ENCODE peak calls at places on chromosomes 4 and X, in five cellular contexts. V is K562, A is stomach, X is breast epithelium, T is transverse colon. Q is an unnamed sample.

GRCh38 chr4:57342406-57342805 is 232.2 kb upstream of the IGFBP7 start:
- DNase-seq in V (no peak), T (no peak), A (no peak), X (no peak), Q (no peak)

GRCh38 chr4:74375824-74376426 is 11.0 kb downstream of the EREG start:
- DNase-seq in T (peak; percentile 79), X (no peak), V (no peak), A (peak; percentile 83), Q (no peak)

GRCh38 chr4:103773691-103774231 is 54.0 kb upstream of the TACR3 start:
- DNase-seq in X (no peak), V (no peak), A (no peak), T (no peak), Q (no peak)

GRCh38 chr4:10023050-10023419 is 1.7 kb upstream of the SLC2A9 start:
- DNase-seq in T (no peak), X (no peak), V (no peak), A (no peak), Q (no peak)

GRCh38 chr4:176359590-176359989 is 39.8 kb downstream of the SPCS3 start:
- DNase-seq in V (no peak), T (no peak), X (no peak), A (no peak), Q (no peak)

GRCh38 chr4:53529025-53529424 is 62.3 kb downstream of the LNX1 start:
- DNase-seq in V (no peak), A (no peak), X (no peak), T (no peak), Q (no peak)

GRCh38 chr4:180394307-180394706 is 1848.9 kb upstream of the TENM3 start:
- DNase-seq in T (no peak), V (no peak), X (no peak), A (no peak), Q (no peak)

GRCh38 chr4:165726831-165727230 is 146.2 kb upstream of the TLL1 start:
- DNase-seq in X (no peak), T (no peak), V (no peak), A (no peak), Q (no peak)

GRCh38 chrX:52271212-52271611 is 86.5 kb downstream of the MAGED4 start:
- DNase-seq in T (no peak), V (no peak), X (no peak), A (no peak), Q (no peak)

GRCh38 chr4:16083217-16084191 is at the start of gene PROM1:
- DNase-seq in T (peak; percentile 60), X (peak; percentile 53), V (no peak), A (peak; percentile 44), Q (no peak)

GRCh38 chr4:177239878-177240277 is 69.8 kb upstream of the NEIL3 start:
- DNase-seq in V (no peak), A (no peak), T (no peak), X (no peak), Q (no peak)

GRCh38 chrX:75067931-75068330 is 88.2 kb downstream of the ABCB7 start:
- DNase-seq in X (no peak), T (no peak), A (no peak), V (no peak), Q (no peak)

GRCh38 chrX:54063361-54063760 is 19.1 kb upstream of the PHF8 start:
- DNase-seq in T (no peak), A (no peak), X (no peak), V (no peak), Q (no peak)

GRCh38 chr4:78551420-78552351 is at the start of gene ANXA3:
- DNase-seq in V (peak; percentile 64), X (peak; percentile 68), T (peak; percentile 77), A (peak; percentile 74), Q (no peak)

GRCh38 chr4:163331629-163332360 is 601 bp downstream of the NPY1R start:
- DNase-seq in A (no peak), V (no peak), X (no peak), T (peak; percentile 13), Q (no peak)

GRCh38 chrX:13090261-13091110 is 46.1 kb upstream of the FAM9C start:
- DNase-seq in T (no peak), X (no peak), V (peak; percentile 9), A (no peak), Q (no peak)
- TF ChIP-seq POLR2AphosphoS5 in T (no peak), X (no peak), V (no peak), A (no peak), Q (no peak)

GRCh38 chr4:117983541-117984451 is 50.5 kb upstream of the NDST3 start:
- DNase-seq in X (no peak), T (no peak), V (no peak), A (no peak), Q (no peak)
- H3K4me1 ChIP-seq in X (no peaks in the 10 kb centered on the region), T (no peaks in the 10 kb centered on the region), V (no peaks in the 10 kb centered on the region), A (no peaks in the 10 kb centered on the region), Q (no peaks in the 10 kb centered on the region)

GRCh38 chrX:15946783-15947550 is 92.4 kb upstream of the AP1S2 start:
- DNase-seq in A (no peak), T (no peak), V (no peak), X (no peak), Q (no peak)

GRCh38 chrX:15952212-15952611 is 97.6 kb upstream of the AP1S2 start:
- DNase-seq in X (no peak), A (no peak), T (no peak), V (no peak), Q (no peak)

GRCh38 chrX:15943393-15943792 is 88.8 kb upstream of the AP1S2 start:
- DNase-seq in A (no peak), X (no peak), V (no peak), T (no peak), Q (no peak)

GRCh38 chrX:15948318-15948660 is 93.7 kb upstream of the AP1S2 start:
- DNase-seq in T (no peak), V (no peak), X (no peak), A (no peak), Q (no peak)

DNA sequence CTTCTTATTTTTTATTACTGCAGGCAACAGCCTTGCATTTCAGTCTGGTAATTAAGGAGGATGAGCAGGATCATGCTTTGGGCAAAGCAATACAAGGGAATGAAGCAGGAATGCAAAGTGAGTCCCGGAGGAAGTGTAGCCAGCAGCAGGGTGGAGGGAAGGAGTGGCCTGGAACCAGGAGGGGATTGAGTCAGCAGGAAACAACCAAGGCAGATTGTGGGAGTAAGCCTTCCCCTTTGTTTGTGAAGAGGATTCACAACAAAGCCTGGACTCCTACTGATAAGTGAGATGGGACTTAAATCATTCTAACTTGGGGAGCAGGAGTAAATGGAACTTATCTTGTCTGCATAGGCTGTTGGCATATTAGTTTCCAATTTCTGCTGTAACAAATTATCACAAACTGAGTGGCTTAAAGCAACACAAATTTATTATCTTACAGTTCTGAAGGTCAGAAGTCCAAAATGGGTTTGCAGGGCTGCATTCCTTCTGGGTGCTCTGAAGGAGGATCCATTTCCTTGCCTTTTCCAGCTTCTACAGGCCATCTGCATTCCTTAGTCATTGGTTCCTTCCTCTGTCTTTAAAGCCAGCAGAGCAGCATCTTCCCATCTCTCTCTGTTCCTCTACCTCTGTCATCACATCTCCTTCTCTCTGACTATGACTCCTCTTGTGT is 93.2 kb upstream of the AP1S2 start:
- DNase-seq in V (peak; percentile 6), T (no peak), A (no peak), X (no peak), Q (no peak)
- TF ChIP-seq POLR2AphosphoS5 in V (no peak), T (no peak), A (no peak), X (no peak), Q (no peak)

GRCh38 chr4:150136036-150136435 is 57.8 kb downstream of the DCLK2 start:
- DNase-seq in X (no peak), A (no peak), V (no peak), T (no peak), Q (no peak)

GRCh38 chr4:150142831-150143230 is 64.6 kb downstream of the DCLK2 start:
- DNase-seq in A (no peak), T (no peak), X (no peak), V (no peak), Q (no peak)

GRCh38 chr4:150140774-150141400 is 62.6 kb downstream of the DCLK2 start:
- DNase-seq in X (no peak), T (no peak), A (no peak), V (no peak), Q (no peak)

GRCh38 chr4:150136481-150136880 is 58.2 kb downstream of the DCLK2 start:
- DNase-seq in V (no peak), T (no peak), A (no peak), X (no peak), Q (no peak)

GRCh38 chr4:150139297-150139696 is 61.1 kb downstream of the DCLK2 start:
- DNase-seq in A (no peak), V (no peak), X (no peak), T (no peak), Q (no peak)
- H3K4me1 ChIP-seq in A (peaks cover 10% of the 10 kb centered on the region), V (no peaks in the 10 kb centered on the region), X (no peaks in the 10 kb centered on the region), T (no peaks in the 10 kb centered on the region), Q (peaks cover 38% of the 10 kb centered on the region)

GRCh38 chr4:2799971-2800690 is 7.2 kb downstream of the SH3BP2 start:
- DNase-seq in A (no peak), X (no peak), V (no peak), T (peak; percentile 9), Q (peak; percentile 70)

GRCh38 chr4:2802618-2803531 is 10.0 kb downstream of the SH3BP2 start:
- DNase-seq in T (peak; percentile 7), X (no peak), V (no peak), A (no peak), Q (peak; percentile 54)

GRCh38 chr4:2799444-2799911 is 6.6 kb downstream of the SH3BP2 start:
- DNase-seq in X (no peak), V (no peak), A (no peak), T (peak; percentile 25), Q (peak; percentile 71)

GRCh38 chr4:2798399-2799301 is 5.8 kb downstream of the SH3BP2 start:
- DNase-seq in T (peak; percentile 84), A (peak; percentile 73), X (peak; percentile 53), V (peak; percentile 47), Q (peak; percentile 83)

GRCh38 chr4:2800691-2801596 is 8.1 kb downstream of the SH3BP2 start:
- DNase-seq in T (peak; percentile 70), A (peak; percentile 62), V (peak; percentile 68), X (peak; percentile 57), Q (peak; percentile 91)
- TF ChIP-seq POLR2AphosphoS5 in T (peak; percentile 14), A (peak; percentile 9), V (no peak), X (peak; percentile 36), Q (peak; percentile 57)